ENCODE peak calls at places on chromosomes 16 and 17, in nine cellular contexts. F is stomach; L is body of pancreas; V is GM23248; Y is PC-9; S is sigmoid colon; I is small intestine; E is CD4-positive, alpha-beta memory T cell; G is cardiac fibroblast. C is an unnamed sample.

GRCh38 chr17:71482625-71483024 is 638.2 kb upstream of the SOX9 start:
- DNase-seq in F (no peak), L (no peak), V (no peak), Y (no peak), S (no peak), I (no peak), E (no peak), G (no peak), C (no peak)

GRCh38 chr17:58432806-58433573 is 15.7 kb upstream of the RNF43 start:
- DNase-seq in F (no peak), L (no peak), V (no peak), Y (no peak), S (no peak), I (no peak), E (no peak), G (no peak), C (no peak)

GRCh38 chr16:28297784-28298510 is 5.6 kb downstream of the SBK1 start:
- DNase-seq in F (no peak), L (no peak), V (no peak), Y (no peak), S (no peak), I (no peak), E (no peak), G (no peak), C (peak)

GRCh38 chr17:78497115-78497540 is 80.1 kb downstream of the DNAH17 start:
- DNase-seq in F (peak), L (peak), V (peak), Y (peak), S (peak), I (peak), E (peak), G (peak), C (peak)

GRCh38 chr17:30571921-30572320 is 94.7 kb downstream of the GOSR1 start:
- DNase-seq in F (no peak), L (no peak), V (no peak), Y (no peak), S (no peak), I (no peak), E (no peak), G (no peak), C (no peak)

GRCh38 chr16:85396879-85397871 is 215.9 kb upstream of the GSE1 start:
- DNase-seq in F (no peak), L (peak), V (no peak), Y (peak), S (peak), I (peak), E (no peak), G (no peak), C (no peak)

GRCh38 chr16:27432600-27432957 is 30.6 kb downstream of the IL21R start:
- DNase-seq in F (no peak), L (no peak), V (peak), Y (no peak), S (peak), I (no peak), E (no peak), G (peak), C (no peak)

GRCh38 chr16:87047221-87048037 is 269.8 kb downstream of the C16orf95 start:
- DNase-seq in F (no peak), L (no peak), V (no peak), Y (no peak), S (no peak), I (no peak), E (no peak), G (no peak), C (no peak)

GRCh38 chr16:31709181-31709580 is 164.4 kb upstream of the ZNF267 start:
- DNase-seq in F (no peak), L (no peak), V (no peak), Y (no peak), S (no peak), I (no peak), E (no peak), G (no peak), C (no peak)

GRCh38 chr17:1170739-1171138 is 9.0 kb downstream of the ABR start:
- DNase-seq in F (no peak), L (no peak), V (no peak), Y (peak), S (no peak), I (no peak), E (no peak), G (no peak), C (no peak)

GRCh38 chr16:22316411-22316811 is 19.2 kb downstream of the POLR3E start:
- DNase-seq in F (no peak), L (peak), V (no peak), Y (no peak), S (peak), I (no peak), E (no peak), G (no peak), C (no peak)

GRCh38 chr17:41629826-41630670 is 5.7 kb upstream of the KRT17 start:
- DNase-seq in F (no peak), L (no peak), V (no peak), Y (no peak), S (no peak), I (peak), E (no peak), G (no peak), C (no peak)

GRCh38 chr17:34423978-34424813 is 61.2 kb upstream of the CCL1 start:
- DNase-seq in F (no peak), L (no peak), V (no peak), Y (no peak), S (no peak), I (no peak), E (no peak), G (no peak), C (no peak)

GRCh38 chr16:22353188-22353919 is 21.1 kb downstream of the CDR2 start:
- DNase-seq in F (no peak), L (no peak), V (peak), Y (no peak), S (no peak), I (peak), E (peak), G (peak), C (no peak)

GRCh38 chr16:86549076-86549892 is 5.8 kb downstream of the MTHFSD start:
- DNase-seq in F (no peak), L (no peak), V (no peak), Y (no peak), S (peak), I (no peak), E (no peak), G (no peak), C (peak)

GRCh38 chr17:49292901-49293300 is 62.3 kb upstream of the PHOSPHO1 start:
- DNase-seq in F (no peak), L (no peak), V (no peak), Y (no peak), S (no peak), I (no peak), E (no peak), G (no peak), C (no peak)

GRCh38 chr16:27258241-27258734 is 10.3 kb downstream of the NSMCE1 start:
- DNase-seq in F (no peak), L (no peak), V (peak), Y (peak), S (no peak), I (no peak), E (no peak), G (no peak), C (no peak)

GRCh38 chr17:19288453-19288852 is 51.3 kb downstream of the EPN2 start:
- DNase-seq in F (no peak), L (no peak), V (no peak), Y (no peak), S (no peak), I (no peak), E (no peak), G (no peak), C (no peak)

GRCh38 chr17:62206550-62206949 is 141.5 kb upstream of the MED13 start:
- DNase-seq in F (no peak), L (no peak), V (no peak), Y (no peak), S (no peak), I (no peak), E (no peak), G (no peak), C (no peak)

GRCh38 chr17:57553525-57553924 is 191.6 kb downstream of the CCDC182 start:
- DNase-seq in F (no peak), L (no peak), V (no peak), Y (no peak), S (no peak), I (no peak), E (no peak), G (peak), C (no peak)

GRCh38 chr17:44362964-44363612 is 565 bp downstream of the FAM171A2 start:
- DNase-seq in F (no peak), L (no peak), V (peak), Y (no peak), S (no peak), I (no peak), E (no peak), G (no peak), C (no peak)

GRCh38 chr17:41325126-41325525 is 9.6 kb upstream of the KRTAP17-1 start:
- DNase-seq in F (no peak), L (no peak), V (no peak), Y (no peak), S (no peak), I (no peak), E (no peak), G (no peak), C (no peak)

GRCh38 chr17:79624658-79625478 is 14.0 kb upstream of the RBFOX3 start:
- DNase-seq in F (no peak), L (no peak), V (no peak), Y (no peak), S (peak), I (peak), E (no peak), G (no peak), C (no peak)

GRCh38 chr16:2061023-2061422 is 13.2 kb downstream of the TSC2 start:
- DNase-seq in F (no peak), L (no peak), V (no peak), Y (no peak), S (no peak), I (no peak), E (no peak), G (no peak), C (no peak)

GRCh38 chr16:90023078-90023447 is 3.8 kb upstream of the DBNDD1 start:
- DNase-seq in F (no peak), L (no peak), V (peak), Y (no peak), S (no peak), I (no peak), E (no peak), G (no peak), C (no peak)

GRCh38 chr16:8893976-8894690 is 12.0 kb downstream of the LITAFD start:
- DNase-seq in F (no peak), L (no peak), V (no peak), Y (no peak), S (peak), I (no peak), E (no peak), G (no peak), C (no peak)

GRCh38 chr16:47037746-47038458 is 64.4 kb upstream of the DNAJA2 start:
- DNase-seq in F (peak), L (peak), V (peak), Y (peak), S (peak), I (peak), E (peak), G (peak), C (peak)

GRCh38 chr16:23058576-23058975 is 90.7 kb downstream of the USP31 start:
- DNase-seq in F (no peak), L (no peak), V (peak), Y (no peak), S (no peak), I (no peak), E (no peak), G (no peak), C (no peak)

GRCh38 chr17:7393613-7394451 is 493 bp downstream of the PLSCR3 start:
- DNase-seq in F (peak), L (no peak), V (peak), Y (no peak), S (peak), I (peak), E (peak), G (no peak), C (no peak)

GRCh38 chr17:7394452-7395191 is at the start of gene PLSCR3:
- DNase-seq in F (peak), L (peak), V (peak), Y (peak), S (peak), I (peak), E (peak), G (peak), C (peak)

GRCh38 chr17:7389924-7390910 is 4.1 kb downstream of the PLSCR3 start:
- DNase-seq in F (no peak), L (no peak), V (no peak), Y (no peak), S (no peak), I (no peak), E (no peak), G (no peak), C (no peak)

GRCh38 chr17:7391307-7391706 is 3.0 kb downstream of the PLSCR3 start:
- DNase-seq in F (no peak), L (no peak), V (no peak), Y (no peak), S (no peak), I (no peak), E (no peak), G (no peak), C (no peak)

DNA sequence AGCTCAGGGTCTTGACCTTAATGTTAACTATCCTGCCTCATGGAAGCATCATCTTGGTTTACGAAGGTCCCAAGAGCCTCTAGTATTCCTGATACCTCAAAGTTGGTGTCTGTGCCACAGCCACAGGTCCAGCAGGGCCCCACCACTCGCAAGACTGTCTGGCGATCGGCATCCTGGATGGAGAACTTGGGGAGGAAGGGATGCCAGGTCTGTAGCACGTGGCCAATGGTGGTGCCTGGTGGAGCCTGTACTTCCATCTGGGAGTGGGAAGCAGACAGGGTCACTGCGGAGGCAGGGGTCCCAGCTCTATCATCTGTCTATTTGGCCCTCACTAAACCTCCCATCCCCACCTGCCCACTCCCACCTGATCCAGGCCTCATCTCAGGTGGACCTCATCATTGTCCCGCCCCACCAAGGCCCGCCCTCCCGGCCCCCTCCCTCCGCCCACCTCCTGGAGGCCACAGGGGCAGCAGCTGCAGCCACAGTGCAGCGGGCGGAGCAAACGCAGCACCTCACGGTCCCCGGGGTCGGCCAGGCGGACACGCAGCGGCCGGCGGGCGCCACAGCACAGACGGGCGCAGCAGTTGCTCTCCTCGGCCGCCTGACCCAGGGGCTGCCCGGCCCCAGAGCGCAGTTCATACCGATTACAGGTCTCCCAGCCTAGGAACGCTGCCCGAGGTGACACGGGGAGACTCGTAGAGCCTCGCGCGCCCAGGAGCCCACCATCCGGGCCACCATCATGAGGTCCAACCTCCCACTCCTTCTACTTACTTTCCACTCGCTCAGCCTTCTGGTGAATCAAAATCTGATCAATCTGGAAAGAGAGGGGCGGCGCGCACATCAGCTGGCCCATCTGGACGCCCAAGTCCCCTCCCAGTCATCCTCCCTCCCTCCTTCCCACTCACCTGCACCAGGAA is 1.4 kb downstream of the PLSCR3 start:
- DNase-seq in F (no peak), L (no peak), V (no peak), Y (no peak), S (no peak), I (no peak), E (no peak), G (no peak), C (no peak)
- H3K4me3 ChIP-seq in F (peak), L (no peak), V (peak), Y (peak), S (peak), I (no peak), E (peak), G (peak), C (no peak)

DNA sequence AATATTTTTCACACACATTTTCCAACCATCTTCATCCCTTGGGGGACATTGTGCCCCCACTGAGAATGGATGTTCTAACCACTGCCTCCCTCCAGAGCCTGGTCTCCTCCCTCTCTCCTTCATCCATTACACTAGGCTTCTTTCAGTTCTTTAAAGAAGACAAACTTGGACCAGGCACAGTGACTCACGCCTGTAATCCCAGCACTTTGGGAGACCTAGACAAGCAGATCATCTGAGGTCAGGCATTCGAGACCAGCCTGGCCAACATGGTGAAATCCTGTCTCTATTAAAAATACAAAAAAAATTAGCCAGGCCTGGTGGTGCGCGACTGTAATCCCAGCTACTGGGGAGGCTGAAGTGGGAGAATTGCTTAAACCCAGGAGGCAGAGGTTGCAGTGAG is 6.5 kb downstream of the ALOX15 start:
- DNase-seq in F (no peak), L (no peak), V (peak), Y (no peak), S (no peak), I (no peak), E (no peak), G (no peak), C (no peak)
- H3K4me3 ChIP-seq in F (no peak), L (no peak), V (no peak), Y (no peak), S (no peak), I (no peak), E (no peak), G (no peak), C (no peak)

GRCh38 chr17:76137351-76138233 is 3.5 kb downstream of the FOXJ1 start:
- DNase-seq in F (no peak), L (no peak), V (no peak), Y (no peak), S (no peak), I (no peak), E (no peak), G (no peak), C (no peak)

GRCh38 chr17:76134911-76135809 is 5.9 kb downstream of the FOXJ1 start:
- DNase-seq in F (no peak), L (no peak), V (no peak), Y (no peak), S (no peak), I (no peak), E (no peak), G (no peak), C (no peak)

GRCh38 chr17:76135810-76136188 is 5.2 kb downstream of the FOXJ1 start:
- DNase-seq in F (no peak), L (no peak), V (no peak), Y (no peak), S (no peak), I (no peak), E (no peak), G (no peak), C (no peak)

GRCh38 chr17:76137026-76137350 is 4.1 kb downstream of the FOXJ1 start:
- DNase-seq in F (no peak), L (no peak), V (no peak), Y (no peak), S (no peak), I (no peak), E (no peak), G (no peak), C (no peak)

DNA sequence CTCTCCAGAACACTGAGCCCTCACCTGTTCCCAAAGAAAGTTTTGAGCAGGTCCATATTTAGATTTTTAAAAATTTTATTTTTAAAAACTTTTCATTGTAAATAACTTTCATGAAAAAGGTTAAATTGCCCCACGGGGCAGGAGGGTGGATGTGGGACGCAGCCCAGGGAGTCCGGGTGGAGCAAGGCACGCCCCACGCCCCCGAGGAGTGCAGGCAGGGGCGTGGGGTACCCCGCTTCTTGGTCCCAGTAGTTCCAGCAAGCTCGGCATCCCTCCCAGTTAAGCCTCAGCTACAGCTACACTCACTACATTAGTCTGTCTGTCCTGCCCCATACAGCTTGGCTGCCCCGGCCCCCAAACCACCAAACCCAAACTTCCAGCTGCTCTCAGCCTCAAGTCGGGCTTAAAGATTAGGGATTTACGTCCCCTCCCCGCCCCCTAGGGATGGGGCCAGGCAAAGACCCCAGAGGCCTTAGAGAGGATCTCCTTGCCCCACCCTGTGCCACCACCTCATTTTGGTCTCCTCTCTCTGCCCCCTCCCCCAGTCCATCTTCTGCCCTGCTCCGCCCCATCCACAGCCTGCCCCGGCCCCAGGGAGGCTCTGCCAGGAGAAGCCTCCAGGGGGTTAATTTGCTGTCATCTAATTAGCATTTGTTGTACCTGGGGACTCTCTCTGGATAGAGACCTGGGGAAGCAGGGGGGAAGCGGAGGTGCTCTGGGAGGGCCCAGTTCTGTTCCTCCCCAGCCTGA is 4.6 kb downstream of the FOXJ1 start:
- DNase-seq in F (no peak), L (no peak), V (no peak), Y (no peak), S (no peak), I (no peak), E (no peak), G (no peak), C (no peak)
- H3K4me3 ChIP-seq in F (no peak), L (no peak), V (no peak), Y (no peak), S (no peak), I (no peak), E (no peak), G (no peak), C (no peak)

DNA sequence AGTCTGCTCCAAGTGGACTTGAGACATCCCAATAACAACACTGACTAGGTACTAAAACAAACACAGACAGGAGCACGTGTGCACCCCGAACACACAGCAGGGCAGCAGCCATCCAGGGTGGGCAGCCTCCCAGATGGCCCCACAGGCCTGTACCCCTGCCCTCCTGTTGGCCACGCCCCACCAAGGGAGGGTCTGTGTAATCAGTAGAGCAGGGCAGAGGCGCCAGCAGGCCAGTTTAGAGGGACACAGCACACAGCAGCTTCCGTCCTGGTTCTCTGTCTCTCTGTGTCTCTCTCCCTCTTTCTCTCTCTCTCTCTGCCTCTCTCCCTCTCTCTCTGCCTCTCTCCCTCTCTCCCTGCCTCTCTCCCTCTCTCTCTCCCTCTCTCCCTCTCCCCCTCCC is 21.4 kb downstream of the ACTG1 start:
- DNase-seq in F (no peak), L (no peak), V (no peak), Y (no peak), S (no peak), I (peak), E (peak), G (no peak), C (no peak)
- H3K4me3 ChIP-seq in F (no peak), L (no peak), V (no peak), Y (no peak), S (no peak), I (no peak), E (no peak), G (no peak), C (no peak)

C was measured in Jurkat, Clone E6-1.